ENCODE peak calls at places on chromosomes 3 and 15, in four cellular contexts. S, E, F and V are unnamed samples.
A peak's percentile ranks its signal among the peaks of the same experiment; 100 is the strongest.

GRCh38 chr15:51074926-51075325 is 19.8 kb downstream of the TNFAIP8L3 start:
- DNase-seq in S (no peak), E (no peak), F (no peak), V (no peak)

GRCh38 chr3:120093119-120093922 is 926 bp downstream of the GSK3B start:
- DNase-seq in S (no peak), E (no peak), F (no peak), V (no peak)

GRCh38 chr3:134039161-134039862 is 9.6 kb upstream of the SLCO2A1 start:
- DNase-seq in S (peak; percentile 63), F (no peak), E (no peak), V (no peak)

GRCh38 chr15:92005154-92005553 is 151.6 kb downstream of the SLCO3A1 start:
- DNase-seq in F (no peak), S (no peak), E (no peak), V (no peak)

GRCh38 chr3:212432-212831 is 15.9 kb downstream of the CHL1 start:
- DNase-seq in E (no peak), S (no peak), F (no peak), V (no peak)

GRCh38 chr15:59887211-59887610 is 116.9 kb upstream of the FOXB1 start:
- DNase-seq in S (no peak), E (no peak), F (no peak), V (no peak)

GRCh38 chr3:122443090-122443489 is 27.2 kb upstream of the WDR5B start:
- DNase-seq in S (peak; percentile 79), F (no peak), E (no peak), V (no peak)

GRCh38 chr15:76973362-76973743 is 21.6 kb upstream of the PSTPIP1 start:
- DNase-seq in S (peak; percentile 84), F (peak; percentile 81), E (peak; percentile 70), V (no peak)

GRCh38 chr3:24048843-24049242 is 103.8 kb downstream of the NR1D2 start:
- DNase-seq in F (no peak), S (no peak), E (no peak), V (no peak)

GRCh38 chr3:152196782-152197181 is 71.9 kb upstream of the MBNL1 start:
- DNase-seq in E (no peak), F (no peak), S (no peak), V (no peak)

DNA sequence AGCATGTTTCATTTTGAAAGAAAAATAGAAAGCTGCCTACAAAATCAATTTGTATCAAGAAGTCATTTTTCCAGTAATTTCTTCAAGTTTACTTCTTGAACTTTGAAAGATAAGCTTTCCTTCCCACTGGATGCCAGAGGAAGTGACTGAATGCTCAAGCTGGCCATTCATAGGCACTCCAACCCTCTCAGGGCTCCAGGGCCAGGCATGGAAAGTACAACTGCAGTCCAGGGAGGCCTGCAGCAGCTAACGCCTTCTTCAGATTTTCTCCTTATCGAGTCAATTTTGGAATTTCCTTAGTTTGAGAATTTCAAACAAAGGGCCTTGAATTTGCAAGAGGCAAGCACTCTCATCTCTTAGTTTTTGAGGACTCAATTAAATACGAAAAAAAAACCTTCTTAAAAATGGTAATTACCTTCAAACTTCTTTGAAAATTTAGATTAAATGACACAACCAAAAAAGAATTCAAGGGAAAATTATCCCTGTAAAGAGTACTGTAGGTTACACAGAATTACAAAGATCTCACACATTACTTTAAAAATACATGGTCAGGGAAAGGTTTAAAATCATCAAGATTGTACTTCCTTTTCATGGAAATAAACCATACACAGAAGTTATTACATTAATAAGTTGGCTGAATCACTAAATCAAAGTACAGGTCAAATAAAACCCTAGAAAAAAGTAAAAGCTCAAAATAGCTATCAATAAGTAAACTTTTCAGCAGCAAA is 2.5 kb downstream of the UBP1 start:
- DNase-seq in S (peak; percentile 28), E (no peak), F (no peak), V (no peak)
- TF ChIP-seq CTCF in S (no peak), E (no peak), F (no peak), V (no peak)

DNA sequence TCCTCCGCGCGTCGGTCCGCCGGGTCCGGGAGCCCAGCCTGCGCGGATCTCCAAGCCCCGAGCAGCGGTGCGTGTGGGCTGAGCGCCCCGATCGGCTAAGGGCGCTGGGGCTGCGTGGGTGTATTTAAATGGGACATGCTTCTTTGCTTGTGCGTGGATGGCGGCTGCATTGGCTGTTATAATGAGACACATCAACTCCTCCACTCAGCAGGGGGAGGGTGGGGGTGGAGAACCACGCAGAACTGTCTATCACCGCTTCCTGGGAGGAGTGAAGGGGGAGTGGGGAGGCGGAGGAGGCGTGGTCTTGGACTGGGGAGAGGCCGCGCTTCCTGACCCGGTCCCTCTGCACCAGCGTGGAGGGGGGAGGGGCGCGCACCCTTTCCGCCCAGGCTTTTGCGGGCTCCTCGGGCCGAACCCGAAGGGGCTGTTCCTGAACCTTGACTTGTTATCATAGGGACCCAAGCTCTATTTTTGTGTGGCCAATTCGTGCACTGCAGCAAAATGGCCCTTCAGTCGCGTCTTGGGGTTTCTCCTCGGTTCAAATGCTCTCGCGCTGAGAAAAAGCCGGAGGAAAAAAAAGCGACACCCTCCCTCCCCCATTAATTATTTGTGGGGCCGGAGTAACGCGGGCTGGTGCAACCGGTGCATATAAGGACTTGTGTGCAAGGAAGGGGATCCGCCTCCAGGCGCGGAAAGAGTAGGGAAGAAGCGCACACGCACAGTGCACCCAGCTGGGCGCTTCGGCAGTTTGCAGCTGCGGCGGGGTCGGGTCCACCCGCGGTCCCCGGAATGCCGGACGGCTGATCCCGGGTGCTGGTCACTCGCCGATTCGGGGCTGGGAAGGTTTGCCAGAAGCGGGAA is at the start of gene TNIK:
- DNase-seq in S (peak; percentile 87), F (peak; percentile 92), E (peak; percentile 92), V (peak; percentile 35)
- TF ChIP-seq CTCF in S (no peak), F (peak; percentile 57), E (peak; percentile 29), V (no peak)

GRCh38 chr3:67791620-67792019 is 137.2 kb upstream of the SUCLG2 start:
- DNase-seq in F (no peak), S (no peak), E (no peak), V (no peak)

GRCh38 chr3:67788396-67788795 is 134.0 kb upstream of the SUCLG2 start:
- DNase-seq in E (no peak), S (no peak), F (no peak), V (no peak)

DNA sequence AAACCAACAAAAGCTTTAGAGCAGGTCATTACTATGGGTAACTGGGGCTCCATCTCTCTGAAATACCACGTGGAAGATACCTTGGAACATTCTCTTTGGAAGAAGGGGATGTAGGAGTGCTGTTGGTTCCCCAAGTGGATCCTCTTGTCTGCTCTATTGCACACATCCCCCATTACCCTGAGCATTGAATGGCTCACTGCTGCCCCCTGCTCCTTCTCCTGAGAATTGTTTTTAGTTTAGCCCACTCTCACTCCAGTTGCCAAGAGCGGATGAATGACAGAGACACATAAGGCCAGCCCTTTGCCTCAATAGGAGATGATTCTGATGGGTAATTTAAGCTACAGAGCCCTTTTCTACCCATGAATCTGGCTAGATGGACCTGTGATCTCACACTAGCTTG is 135.6 kb upstream of the SUCLG2 start:
- DNase-seq in S (peak; percentile 75), E (peak; percentile 67), F (peak; percentile 85), V (no peak)
- TF ChIP-seq CTCF in S (peak; percentile 75), E (peak; percentile 84), F (peak; percentile 70), V (peak; percentile 24)

DNA sequence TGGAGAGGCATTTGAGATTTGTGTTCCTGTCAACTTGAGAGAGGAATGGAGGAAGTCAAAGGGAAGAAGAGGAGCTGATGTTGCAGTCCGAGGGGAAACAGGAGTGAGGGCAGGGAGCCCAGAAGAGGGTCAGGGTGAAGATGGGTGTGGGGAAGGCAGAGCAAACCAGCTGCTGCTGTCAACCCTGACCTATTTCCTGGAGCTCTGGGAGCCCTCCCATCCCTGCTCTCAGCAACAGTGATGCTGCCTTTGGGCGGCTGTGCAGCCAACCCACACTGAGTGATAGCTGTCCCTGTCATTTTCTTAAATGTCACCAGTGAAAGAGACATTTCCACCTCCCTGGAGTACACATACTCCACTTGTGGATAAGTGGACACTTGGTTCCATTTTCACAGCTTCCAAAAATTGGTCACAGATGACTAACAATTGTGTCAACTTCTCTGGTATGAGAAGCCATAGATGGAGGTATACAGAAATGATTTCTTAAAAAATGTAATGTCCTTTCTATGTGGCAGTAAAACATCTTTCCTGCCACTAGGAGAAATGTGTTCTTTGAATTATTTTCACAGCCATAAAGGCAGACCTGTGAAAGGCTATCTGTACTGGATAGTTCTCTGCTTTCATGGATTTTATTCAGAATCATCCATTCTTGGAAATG is 556.3 kb upstream of the TBL1XR1 start:
- DNase-seq in F (no peak), S (no peak), E (no peak), V (no peak)
- TF ChIP-seq CTCF in F (no peak), S (no peak), E (no peak), V (no peak)

DNA sequence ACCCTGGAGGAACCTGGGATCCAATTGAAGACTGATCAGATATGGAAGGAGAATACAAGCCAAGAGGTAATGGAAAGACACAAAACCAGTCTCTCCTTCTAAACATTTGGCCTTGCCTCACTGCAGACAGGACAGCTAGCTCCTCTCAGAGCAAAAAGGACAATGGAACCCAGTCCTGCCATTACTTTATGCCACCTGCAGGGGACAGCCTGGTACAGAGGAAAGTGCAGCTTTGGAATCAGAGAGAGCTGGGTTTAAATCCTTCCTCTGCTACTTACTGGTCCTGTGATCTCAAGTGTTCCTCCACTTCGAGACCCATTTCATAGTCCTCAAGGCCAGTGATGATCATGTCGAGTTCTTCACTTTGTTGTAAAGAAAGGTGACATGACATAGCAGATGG is 159.4 kb upstream of the SMAD3 start:
- DNase-seq in F (no peak), S (no peak), E (no peak), V (no peak)
- TF ChIP-seq CTCF in F (no peak), S (no peak), E (no peak), V (peak; percentile 34)

GRCh38 chr3:45343947-45344346 is 44.4 kb upstream of the LARS2 start:
- DNase-seq in E (no peak), F (no peak), S (no peak), V (no peak)
- TF ChIP-seq CTCF in E (no peak), F (no peak), S (no peak), V (no peak)

GRCh38 chr3:13261908-13262307 is 158.2 kb downstream of the NUP210 start:
- DNase-seq in S (no peak), F (no peak), E (no peak), V (no peak)

GRCh38 chr3:13258986-13259514 is 161.1 kb downstream of the NUP210 start:
- DNase-seq in E (no peak), S (no peak), F (no peak), V (no peak)

GRCh38 chr3:13259831-13260230 is 160.3 kb downstream of the NUP210 start:
- DNase-seq in E (no peak), F (no peak), S (no peak), V (no peak)

GRCh38 chr3:13261104-13261800 is 158.9 kb downstream of the NUP210 start:
- DNase-seq in F (no peak), S (no peak), E (no peak), V (no peak)

DNA sequence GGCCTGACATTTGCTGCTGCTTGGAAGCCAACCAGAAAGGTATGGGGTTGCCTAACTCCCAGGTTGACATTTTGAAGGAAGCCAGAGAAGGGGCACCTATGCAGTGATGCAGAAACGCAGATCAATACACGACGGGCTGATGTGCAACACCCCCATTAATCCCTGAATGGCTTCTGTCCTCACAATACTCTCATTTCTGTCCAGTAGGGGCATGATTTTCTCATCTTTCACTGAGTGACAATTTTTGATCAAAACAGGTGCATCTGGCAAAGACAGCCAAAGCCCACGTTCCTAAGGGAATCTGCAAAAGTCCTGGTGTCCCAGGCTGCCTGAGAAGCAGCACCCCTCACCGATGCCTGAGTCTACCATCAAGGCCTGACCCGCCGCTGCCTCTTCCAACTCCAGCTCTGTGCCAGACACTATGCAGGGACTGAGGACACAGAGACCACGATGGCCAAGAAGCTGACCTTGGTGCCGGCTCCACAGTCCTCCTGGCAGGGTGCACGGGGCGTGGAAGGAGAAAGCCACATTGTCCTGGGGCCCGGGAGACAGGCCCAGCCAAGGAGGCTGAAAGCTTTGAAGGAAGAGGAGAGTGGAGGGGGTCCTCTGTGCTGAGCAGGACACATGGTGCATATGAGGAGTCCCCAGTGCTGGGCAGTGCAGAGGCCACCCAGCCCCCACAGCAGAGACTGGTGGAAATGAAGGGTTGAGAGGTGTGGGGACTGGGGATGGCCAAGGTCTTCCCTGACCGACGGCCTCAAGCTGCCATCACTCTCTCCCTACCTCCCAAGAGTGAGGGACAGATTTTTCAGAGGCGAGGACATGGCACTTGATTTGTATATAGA is 159.6 kb downstream of the NUP210 start:
- DNase-seq in E (no peak), S (no peak), F (no peak), V (no peak)
- TF ChIP-seq CTCF in E (no peak), S (no peak), F (no peak), V (no peak)